ENCODE peak calls at places on chromosomes 2 and 18, in five cellular contexts. P is cardiac muscle cell, J is AG04450, E is posterior cingulate gyrus, W is upper lobe of right lung. U is an unnamed sample.

GRCh38 chr2:99654419-99654818 is 164.6 kb upstream of the REV1 start:
- DNase-seq in E (no peak), J (peak), W (no peak), P (no peak), U (no peak)

GRCh38 chr18:14174706-14175085 is 42.5 kb upstream of the ZNF519 start:
- DNase-seq in J (no peak), E (peak), W (no peak), P (no peak), U (no peak)

GRCh38 chr18:32389868-32390267 is 80.8 kb downstream of the GAREM1 start:
- DNase-seq in P (no peak), E (no peak), W (peak), J (no peak), U (peak)

GRCh38 chr2:131673400-131674173 is 145.9 kb downstream of the CCDC74A start:
- DNase-seq in J (no peak), E (peak), P (peak), W (peak), U (peak)

GRCh38 chr2:219252084-219252483 is 959 bp upstream of the TUBA4B start:
- DNase-seq in W (no peak), E (no peak), P (no peak), J (no peak), U (no peak)

GRCh38 chr2:97745474-97746172 is 32.2 kb downstream of the ZAP70 start:
- DNase-seq in J (peak), E (peak), W (no peak), P (no peak), U (no peak)

GRCh38 chr2:7913956-7914355 is 767.9 kb upstream of the ID2 start:
- DNase-seq in P (peak), W (no peak), J (no peak), E (no peak), U (no peak)

GRCh38 chr2:1731963-1732768 is 12.1 kb downstream of the PXDN start:
- DNase-seq in W (no peak), P (no peak), E (peak), J (peak), U (no peak)

GRCh38 chr2:148875387-148876051 is 492 bp downstream of the KIF5C start:
- DNase-seq in E (no peak), P (no peak), W (no peak), J (no peak), U (no peak)

GRCh38 chr18:13613099-13613498 is 113.3 kb downstream of the FAM210A start:
- DNase-seq in E (no peak), P (no peak), W (no peak), J (no peak), U (no peak)

GRCh38 chr2:152283392-152283791 is 51.6 kb upstream of the FMNL2 start:
- DNase-seq in P (no peak), E (no peak), W (no peak), J (no peak), U (no peak)

GRCh38 chr18:58409802-58410445 is 219.0 kb downstream of the ALPK2 start:
- DNase-seq in P (no peak), J (no peak), E (no peak), W (no peak), U (no peak)

GRCh38 chr2:70510213-70510820 is 43.3 kb downstream of the TGFA start:
- DNase-seq in W (no peak), J (no peak), E (no peak), P (no peak), U (no peak)

GRCh38 chr2:200095436-200095835 is 140.1 kb downstream of the MAIP1 start:
- DNase-seq in W (no peak), E (no peak), J (no peak), P (no peak), U (no peak)

GRCh38 chr2:239109916-239110545 is 262.1 kb downstream of the TWIST2 start:
- DNase-seq in P (no peak), E (peak), J (no peak), W (no peak), U (no peak)

GRCh38 chr2:235766206-235766794 is 272.5 kb downstream of the AGAP1 start:
- DNase-seq in J (peak), P (peak), W (no peak), E (no peak), U (peak)

GRCh38 chr2:221527759-221528444 is 44.2 kb downstream of the EPHA4 start:
- DNase-seq in J (no peak), P (no peak), W (no peak), E (no peak), U (no peak)

GRCh38 chr2:204264746-204265145 is 280.5 kb upstream of the PARD3B start:
- DNase-seq in J (no peak), P (no peak), W (no peak), E (no peak), U (no peak)

GRCh38 chr2:170122883-170123547 is 54.9 kb upstream of the MYO3B start:
- DNase-seq in E (no peak), W (no peak), J (peak), P (no peak), U (no peak)

GRCh38 chr2:173884403-173884802 is 80.8 kb downstream of the SP3 start:
- DNase-seq in J (no peak), E (no peak), P (peak), W (peak), U (peak)

GRCh38 chr2:197498937-197499593 is 575 bp downstream of the HSPD1 start:
- DNase-seq in J (no peak), W (peak), E (peak), P (peak), U (peak)

GRCh38 chr2:160909781-160910242 is 250.4 kb upstream of the TANK start:
- DNase-seq in E (no peak), J (peak), W (no peak), P (no peak), U (no peak)

GRCh38 chr18:21602302-21602592 is 1.7 kb upstream of the ESCO1 start:
- DNase-seq in J (no peak), E (no peak), W (no peak), P (no peak), U (no peak)

GRCh38 chr2:48417843-48418838 is 111.8 kb upstream of the STON1 start:
- DNase-seq in J (no peak), P (no peak), W (no peak), E (no peak), U (no peak)

U was measured in pancreas.